ENCODE peak calls at places on chromosomes 16 and 17, in six cellular contexts. A is small intestine; Z is endodermal cell; X is iPS DF 6.9; N is MM.1S; G is effector memory CD4-positive, alpha-beta T cell. B is an unnamed sample. For H3K36me3, the result is how much of the 10 kb centered on the place peaks cover.

GRCh38 chr16:66944054-66944441 is 8.7 kb downstream of the CES2 start:
- DNase-seq in A (no peak), Z (no peak), G (no peak), N (no peak), X (no peak), B (no peak)

GRCh38 chr17:74924250-74924948 is at the start of gene OTOP2:
- DNase-seq in G (no peak), A (no peak), X (no peak), N (no peak), Z (peak), B (no peak)

GRCh38 chr17:56389356-56389755 is 204.1 kb upstream of the NOG start:
- DNase-seq in N (no peak), A (no peak), Z (no peak), G (no peak), X (no peak), B (no peak)

GRCh38 chr17:80991645-80992076 is at the start of gene CHMP6:
- DNase-seq in A (peak), N (peak), Z (peak), G (peak), X (no peak), B (peak)

GRCh38 chr17:14737984-14738651 is 437.2 kb downstream of the HS3ST3B1 start:
- DNase-seq in X (no peak), Z (peak), G (no peak), A (no peak), N (no peak), B (peak)

GRCh38 chr16:31071861-31072260 is 2.2 kb downstream of the ZNF668 start:
- DNase-seq in G (no peak), N (no peak), X (no peak), Z (no peak), A (peak), B (peak)

GRCh38 chr17:35051183-35051578 is 12.3 kb downstream of the RFFL start:
- DNase-seq in G (peak), A (peak), X (no peak), Z (no peak), N (peak), B (no peak)

GRCh38 chr16:88784074-88784855 is 755 bp downstream of the PIEZO1 start:
- DNase-seq in X (no peak), N (peak), G (no peak), A (peak), Z (peak), B (peak)

GRCh38 chr17:20116683-20117309 is 107.6 kb downstream of the SPECC1 start:
- DNase-seq in G (peak), Z (peak), N (peak), A (peak), X (no peak), B (peak)

GRCh38 chr16:3855142-3855541 is 25.4 kb downstream of the CREBBP start:
- DNase-seq in Z (no peak), G (no peak), A (no peak), X (no peak), N (no peak), B (no peak)

GRCh38 chr17:73142763-73143395 is 21.9 kb upstream of the SSTR2 start:
- DNase-seq in G (no peak), Z (no peak), N (no peak), A (no peak), X (no peak), B (no peak)

GRCh38 chr16:29985271-29985811 is 10.1 kb downstream of the HIRIP3 start:
- DNase-seq in A (no peak), N (no peak), G (no peak), X (no peak), Z (no peak), B (no peak)

GRCh38 chr16:29984764-29985147 is 10.7 kb downstream of the HIRIP3 start:
- DNase-seq in X (no peak), A (no peak), N (no peak), G (no peak), Z (no peak), B (no peak)

GRCh38 chr16:29987371-29988085 is 7.9 kb downstream of the HIRIP3 start:
- DNase-seq in X (no peak), Z (no peak), N (no peak), G (no peak), A (no peak), B (no peak)

GRCh38 chr16:29986931-29987330 is 8.5 kb downstream of the HIRIP3 start:
- DNase-seq in Z (no peak), X (no peak), G (no peak), N (no peak), A (no peak), B (no peak)

GRCh38 chr16:29986231-29986630 is 9.2 kb downstream of the HIRIP3 start:
- DNase-seq in X (no peak), A (no peak), G (no peak), N (no peak), Z (no peak), B (no peak)
- H3K36me3 ChIP-seq in X (under half), A (half or more), G (half or more), N (under half), Z (half or more), B (half or more)

GRCh38 chr17:40315678-40316570 is 6.9 kb downstream of the RARA start:
- DNase-seq in G (no peak), X (no peak), A (no peak), N (peak), Z (peak), B (no peak)
- H3K4me3 ChIP-seq in G (no peak), X (peak), A (no peak), N (no peak), Z (no peak), B (no peak)

DNA sequence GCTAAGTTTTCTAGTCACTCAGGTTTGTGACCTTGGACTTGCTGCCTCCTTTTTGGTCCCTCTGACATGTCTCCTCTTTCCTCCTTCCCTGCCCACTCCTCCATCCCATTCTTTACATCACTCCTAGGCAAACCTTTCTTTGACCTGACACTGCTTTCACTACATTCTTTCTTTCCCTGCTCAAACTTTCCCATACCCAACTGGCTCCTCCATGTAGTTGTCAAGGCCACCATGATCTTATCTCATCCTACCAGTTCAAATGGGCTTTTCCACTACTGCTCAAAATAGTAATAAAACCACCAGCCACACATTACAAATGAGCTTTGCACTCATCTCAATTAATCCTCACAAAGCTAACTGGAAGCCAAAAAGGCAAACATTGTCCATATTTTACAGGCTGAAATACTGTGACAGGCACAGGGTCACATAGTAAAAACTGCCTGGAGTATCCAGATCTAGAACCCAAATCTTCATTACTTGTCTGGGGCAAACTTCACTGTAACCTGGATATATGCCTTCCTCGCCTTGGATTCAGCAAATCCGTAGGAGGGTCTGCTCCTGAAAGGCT is 14.4 kb downstream of the MRPS23 start:
- DNase-seq in N (no peak), G (no peak), Z (no peak), X (no peak), A (no peak), B (no peak)
- H3K36me3 ChIP-seq in N (under half), G (under half), Z (under half), X (under half), A (under half), B (under half)

GRCh38 chr16:47234-47633 is 6.2 kb downstream of the POLR3K start:
- DNase-seq in X (no peak), G (no peak), N (no peak), Z (no peak), A (no peak), B (no peak)
- H3K4me3 ChIP-seq in X (no peak), G (no peak), N (no peak), Z (no peak), A (no peak), B (no peak)

DNA sequence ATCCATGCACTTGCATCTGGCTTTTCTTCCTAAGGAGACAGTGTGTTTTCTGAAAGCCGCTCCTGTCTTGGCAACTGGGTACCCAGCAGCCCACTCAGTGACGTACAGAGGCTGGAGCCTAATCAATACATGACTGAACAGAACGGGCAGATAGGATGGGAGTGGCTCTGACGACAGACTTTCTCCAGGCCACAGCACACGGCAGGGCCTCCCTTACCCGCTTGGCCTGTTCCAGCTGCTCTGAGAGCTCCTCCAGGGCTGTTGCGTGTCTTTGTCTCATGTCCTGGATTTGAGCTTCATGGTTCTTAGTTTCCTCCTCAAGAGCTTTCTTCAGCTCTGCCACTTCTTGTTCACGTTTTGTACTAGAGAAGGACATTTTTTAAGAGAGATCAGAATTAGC is 64.9 kb downstream of the NDEL1 start:
- DNase-seq in A (no peak), X (no peak), Z (no peak), N (no peak), G (no peak), B (no peak)
- H3K36me3 ChIP-seq in A (under half), X (half or more), Z (half or more), N (under half), G (under half), B (under half)

GRCh38 chr16:2452650-2453049 is 7.3 kb upstream of the TEDC2 start:
- DNase-seq in Z (no peak), X (no peak), A (no peak), N (no peak), G (no peak), B (no peak)

GRCh38 chr16:2450975-2451381 is 8.9 kb upstream of the TEDC2 start:
- DNase-seq in A (no peak), G (no peak), Z (no peak), N (no peak), X (no peak), B (no peak)

GRCh38 chr16:2449118-2449517 is 10.8 kb upstream of the TEDC2 start:
- DNase-seq in X (no peak), Z (no peak), A (no peak), G (no peak), N (no peak), B (no peak)

GRCh38 chr16:2450535-2450934 is 9.4 kb upstream of the TEDC2 start:
- DNase-seq in G (no peak), A (no peak), X (no peak), Z (no peak), N (no peak), B (no peak)

GRCh38 chr16:2451851-2452320 is 8.0 kb upstream of the TEDC2 start:
- DNase-seq in G (no peak), X (no peak), A (no peak), N (no peak), Z (no peak), B (no peak)
- H3K4me3 ChIP-seq in G (no peak), X (no peak), A (no peak), N (no peak), Z (no peak), B (no peak)

GRCh38 chr17:77424585-77425344 is 284.0 kb downstream of the SEC14L1 start:
- DNase-seq in N (no peak), X (no peak), A (no peak), G (no peak), Z (peak), B (peak)

GRCh38 chr17:77421635-77421982 is 280.8 kb downstream of the SEC14L1 start:
- DNase-seq in N (no peak), G (no peak), X (no peak), A (no peak), Z (no peak), B (no peak)

GRCh38 chr17:77422104-77422782 is 281.5 kb downstream of the SEC14L1 start:
- DNase-seq in G (no peak), X (no peak), N (no peak), A (no peak), Z (no peak), B (no peak)

GRCh38 chr17:77425791-77426641 is 285.2 kb downstream of the SEC14L1 start:
- DNase-seq in Z (peak), A (no peak), X (no peak), N (no peak), G (no peak), B (peak)

GRCh38 chr17:77423589-77424451 is 283.1 kb downstream of the SEC14L1 start:
- DNase-seq in A (no peak), G (no peak), X (no peak), Z (no peak), N (no peak), B (peak)
- H3K36me3 ChIP-seq in A (under half), G (under half), X (under half), Z (under half), N (under half), B (half or more)

GRCh38 chr16:23898682-23899430 is 63.1 kb downstream of the PRKCB start:
- DNase-seq in X (no peak), A (no peak), Z (no peak), G (no peak), N (no peak), B (no peak)

GRCh38 chr16:23902223-23903000 is 66.6 kb downstream of the PRKCB start:
- DNase-seq in X (no peak), N (no peak), A (no peak), G (no peak), Z (no peak), B (no peak)

GRCh38 chr16:23899869-23900268 is 64.1 kb downstream of the PRKCB start:
- DNase-seq in X (no peak), G (no peak), N (no peak), A (no peak), Z (no peak), B (no peak)

GRCh38 chr16:23901178-23902131 is 65.7 kb downstream of the PRKCB start:
- DNase-seq in N (no peak), Z (peak), A (no peak), G (no peak), X (no peak), B (no peak)

GRCh38 chr16:23900480-23901177 is 64.8 kb downstream of the PRKCB start:
- DNase-seq in N (no peak), G (no peak), X (no peak), A (no peak), Z (no peak), B (no peak)
- H3K4me3 ChIP-seq in N (no peak), G (no peak), X (no peak), A (no peak), Z (no peak), B (no peak)

B was measured in MG63.